ENCODE peak calls at places on chromosome 7, in five cellular contexts. W, G, D, J and M are unnamed samples.

GRCh38 chr7:17626215-17626614 is 314.1 kb downstream of the SNX13 start:
- DNase-seq in J (no peak), D (no peak), W (no peak), G (no peak), M (no peak)

GRCh38 chr7:155947051-155947450 is 134.8 kb upstream of the SHH start:
- DNase-seq in G (no peak), D (no peak), W (no peak), J (no peak), M (no peak)

GRCh38 chr7:36651404-36651803 is 72.9 kb downstream of the AOAH start:
- DNase-seq in G (no peak), D (no peak), J (no peak), W (no peak), M (no peak)

GRCh38 chr7:99562832-99563231 is 4.4 kb downstream of the ZNF655 start:
- DNase-seq in D (no peak), G (peak), J (no peak), W (peak), M (peak)

GRCh38 chr7:40622830-40623507 is 488.2 kb downstream of the SUGCT start:
- DNase-seq in D (no peak), W (no peak), G (peak), J (no peak), M (no peak)

GRCh38 chr7:44104880-44105771 is 981 bp downstream of the AEBP1 start:
- DNase-seq in J (no peak), W (no peak), D (no peak), G (no peak), M (no peak)

GRCh38 chr7:40815512-40815911 is 680.7 kb downstream of the SUGCT start:
- DNase-seq in G (no peak), D (no peak), W (no peak), J (no peak), M (no peak)

GRCh38 chr7:24917510-24918239 is 62.3 kb downstream of the OSBPL3 start:
- DNase-seq in D (no peak), J (no peak), G (no peak), W (no peak), M (no peak)

GRCh38 chr7:105487559-105488218 is 34.4 kb downstream of the PUS7 start:
- DNase-seq in D (no peak), W (peak), J (no peak), G (peak), M (no peak)

GRCh38 chr7:6718124-6718523 is 11.4 kb upstream of the ZNF12 start:
- DNase-seq in D (no peak), G (no peak), W (no peak), J (no peak), M (no peak)

DNA sequence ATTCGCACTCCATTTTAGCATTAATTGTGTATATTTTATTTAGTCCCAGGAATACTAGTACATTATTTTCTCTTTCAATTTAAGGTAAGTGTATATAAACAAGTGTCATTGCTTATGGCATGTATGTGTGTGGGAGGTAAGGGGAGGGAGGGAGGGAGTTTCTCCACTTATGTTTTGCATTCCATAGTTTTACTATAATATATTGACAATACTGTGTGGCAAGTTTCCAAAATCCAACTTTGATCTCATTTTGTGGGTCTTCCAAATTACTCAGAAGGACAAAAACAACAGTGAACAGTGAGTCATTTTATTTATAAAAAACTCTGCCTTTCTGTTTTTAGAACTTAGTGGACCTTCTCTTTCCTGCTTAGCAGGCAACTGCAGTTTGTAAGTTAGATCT is 102.3 kb upstream of the SEMA3E start:
- DNase-seq in W (no peak), D (no peak), J (no peak), G (no peak), M (no peak)
- TF ChIP-seq MAX in W (no peak), D (no peak), J (no peak), G (no peak), M (no peak)

DNA sequence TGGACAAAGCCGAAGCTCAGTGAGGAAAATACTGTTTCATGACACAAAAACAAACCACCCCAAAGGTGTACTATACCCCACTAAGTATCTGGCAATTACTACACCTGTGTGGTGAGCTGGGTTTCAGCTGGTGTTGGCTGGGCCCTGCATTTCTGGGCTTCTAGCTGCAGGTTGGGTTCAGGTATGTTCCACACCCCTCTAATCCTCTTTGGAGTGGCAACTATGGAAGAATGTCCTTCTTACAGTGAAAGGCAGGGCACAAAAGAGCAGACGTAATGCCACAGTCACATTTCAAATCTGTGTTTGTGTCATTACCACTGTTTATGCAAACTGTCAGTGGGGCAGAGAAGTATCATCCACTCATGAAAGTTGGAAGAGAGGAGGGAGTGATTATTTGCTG is 201.5 kb upstream of the FZD1 start:
- DNase-seq in W (no peak), G (no peak), J (no peak), D (no peak), M (no peak)
- TF ChIP-seq ZNF274 in W (no peak), G (no peak), J (no peak), D (no peak), M (no peak)

GRCh38 chr7:113731571-113731970 is 187.2 kb downstream of the PPP1R3A start:
- DNase-seq in W (no peak), J (no peak), D (no peak), G (no peak), M (no peak)

GRCh38 chr7:113730309-113730955 is 188.4 kb downstream of the PPP1R3A start:
- DNase-seq in W (no peak), J (no peak), G (no peak), D (no peak), M (no peak)
- TF ChIP-seq YY1 in W (no peak), J (no peak), G (no peak), D (no peak), M (no peak)

GRCh38 chr7:125061-125471 is 67.3 kb upstream of the FAM20C start:
- DNase-seq in D (no peak), G (no peak), J (no peak), W (no peak), M (no peak)

GRCh38 chr7:126368-126767 is 66.0 kb upstream of the FAM20C start:
- DNase-seq in G (no peak), J (no peak), W (no peak), D (no peak), M (no peak)

GRCh38 chr7:123237-123636 is 69.1 kb upstream of the FAM20C start:
- DNase-seq in W (no peak), D (no peak), J (no peak), G (no peak), M (no peak)

GRCh38 chr7:125661-126060 is 66.7 kb upstream of the FAM20C start:
- DNase-seq in W (no peak), G (no peak), J (no peak), D (no peak), M (no peak)

GRCh38 chr7:124130-124949 is 68.0 kb upstream of the FAM20C start:
- DNase-seq in D (no peak), W (peak), G (no peak), J (no peak), M (no peak)
- TF ChIP-seq MAX in D (no peak), W (no peak), G (no peak), J (no peak), M (no peak)

GRCh38 chr7:67918158-67918557 is 921.5 kb downstream of the TYW1 start:
- DNase-seq in G (no peak), W (no peak), D (no peak), J (no peak), M (no peak)
- TF ChIP-seq ZNF274 in G (no peak), W (no peak), D (no peak), J (no peak), M (no peak)